ENCODE peak calls at places on chromosome 7, in four cellular contexts. Z, D, O and S are unnamed samples.

GRCh38 chr7:137658194-137658900 is 188.4 kb downstream of the DGKI start:
- DNase-seq in Z (no peak), D (no peak), O (no peak), S (no peak)

GRCh38 chr7:87342231-87342630 is 3.2 kb upstream of the CROT start:
- DNase-seq in Z (no peak), D (no peak), O (peak), S (peak)

GRCh38 chr7:5997210-5997808 is 11.5 kb downstream of the PMS2 start:
- DNase-seq in Z (peak), D (peak), O (peak), S (peak)

GRCh38 chr7:151921451-151921850 is 34.8 kb upstream of the GALNTL5 start:
- DNase-seq in Z (no peak), D (no peak), O (no peak), S (no peak)

GRCh38 chr7:13050703-13051102 is 363.3 kb downstream of the ARL4A start:
- DNase-seq in Z (no peak), D (no peak), O (peak), S (peak)

GRCh38 chr7:30928254-30928872 is 16.7 kb downstream of the AQP1 start:
- DNase-seq in Z (no peak), D (no peak), O (no peak), S (no peak)

GRCh38 chr7:41816111-41816510 is 113.2 kb upstream of the INHBA start:
- DNase-seq in Z (no peak), D (peak), O (no peak), S (no peak)

GRCh38 chr7:68247566-68247965 is 1250.9 kb downstream of the TYW1 start:
- DNase-seq in Z (no peak), D (no peak), O (no peak), S (no peak)

GRCh38 chr7:155527664-155528063 is 18.7 kb downstream of the CNPY1 start:
- DNase-seq in Z (no peak), D (no peak), O (no peak), S (no peak)

GRCh38 chr7:102287465-102288146 is 938 bp downstream of the SH2B2 start:
- DNase-seq in Z (peak), D (peak), O (peak), S (no peak)

GRCh38 chr7:156475666-156476065 is 164.9 kb upstream of the RNF32 start:
- DNase-seq in Z (no peak), D (no peak), O (peak), S (peak)

GRCh38 chr7:65809259-65809981 is 63.5 kb upstream of the VKORC1L1 start:
- DNase-seq in Z (no peak), D (no peak), O (no peak), S (no peak)

GRCh38 chr7:41110186-41110585 is 592.7 kb downstream of the INHBA start:
- DNase-seq in Z (no peak), D (no peak), O (peak), S (no peak)

GRCh38 chr7:50304911-50305621 is 550 bp downstream of the IKZF1 start:
- DNase-seq in Z (peak), D (no peak), O (no peak), S (no peak)

GRCh38 chr7:73526892-73527821 is 5.1 kb upstream of the BAZ1B start:
- DNase-seq in Z (peak), D (no peak), O (no peak), S (no peak)

GRCh38 chr7:133571066-133571465 is 318.2 kb downstream of the EXOC4 start:
- DNase-seq in Z (no peak), D (no peak), O (no peak), S (peak)

GRCh38 chr7:37230221-37230620 is 218.4 kb downstream of the ELMO1 start:
- DNase-seq in Z (no peak), D (peak), O (no peak), S (no peak)

GRCh38 chr7:79414910-79415309 is 38.6 kb downstream of the MAGI2 start:
- DNase-seq in Z (no peak), D (no peak), O (no peak), S (peak)

GRCh38 chr7:70092314-70093303 is 494.3 kb downstream of the AUTS2 start:
- DNase-seq in Z (no peak), D (peak), O (peak), S (peak)

GRCh38 chr7:4783292-4783652 is 7.8 kb downstream of the AP5Z1 start:
- DNase-seq in Z (no peak), D (no peak), O (no peak), S (no peak)

GRCh38 chr7:149296368-149296767 is 34.4 kb downstream of the ZNF783 start:
- DNase-seq in Z (no peak), D (no peak), O (no peak), S (no peak)

GRCh38 chr7:141562543-141562942 is 11.3 kb downstream of the AGK start:
- DNase-seq in Z (no peak), D (no peak), O (no peak), S (no peak)

GRCh38 chr7:25216837-25217236 is 11.4 kb downstream of the NPVF start:
- DNase-seq in Z (peak), D (peak), O (peak), S (peak)

GRCh38 chr7:101085000-101085948 is at the start of gene TRIM56:
- DNase-seq in Z (peak), D (peak), O (peak), S (peak)

GRCh38 chr7:104931181-104931781 is 82.7 kb upstream of the KMT2E start:
- DNase-seq in Z (no peak), D (no peak), O (no peak), S (no peak)

GRCh38 chr7:41046221-41046761 is 656.6 kb downstream of the INHBA start:
- DNase-seq in Z (no peak), D (no peak), O (peak), S (no peak)